ENCODE peak calls at places on chromosomes 3 and 15, in ten cellular contexts. Y, R, V, C, Q, W, P, O, Z and D are unnamed samples.
A peak's percentile ranks its signal among the peaks of the same experiment; 100 is the strongest.

GRCh38 chr15:84142888-84143337 is 92.7 kb upstream of the GOLGA6L4 start:
- DNase-seq in Y (peak; percentile 86), R (peak; percentile 83), V (peak; percentile 74), C (peak; percentile 80), Q (no peak), W (peak; percentile 45), P (peak; percentile 41), O (peak; percentile 77), Z (peak; percentile 70), D (peak; percentile 38)

GRCh38 chr3:161630791-161631190 is 134.2 kb downstream of the OTOL1 start:
- DNase-seq in Y (no peak), R (no peak), V (no peak), C (no peak), Q (no peak), W (no peak), P (no peak), O (no peak), Z (no peak), D (no peak)

GRCh38 chr15:83905874-83906273 is 252.0 kb downstream of the ADAMTSL3 start:
- DNase-seq in Y (no peak), R (no peak), V (no peak), C (no peak), Q (no peak), W (no peak), P (no peak), O (no peak), Z (no peak), D (no peak)

GRCh38 chr3:71101014-71101413 is 482.5 kb downstream of the FOXP1 start:
- DNase-seq in Y (no peak), R (no peak), V (no peak), C (no peak), Q (no peak), W (no peak), P (no peak), O (peak; percentile 87), Z (no peak), D (no peak)

GRCh38 chr15:71691700-71692417 is 118.5 kb upstream of the NR2E3 start:
- DNase-seq in Y (no peak), R (no peak), V (no peak), C (no peak), Q (no peak), W (no peak), P (peak; percentile 21), O (peak; percentile 84), Z (no peak), D (no peak)

GRCh38 chr3:48407542-48408099 is 22.3 kb downstream of the PLXNB1 start:
- DNase-seq in Y (no peak), R (no peak), V (no peak), C (no peak), Q (no peak), W (no peak), P (no peak), O (no peak), Z (no peak), D (no peak)

GRCh38 chr15:33671456-33671855 is 296.8 kb upstream of the CHRM5 start:
- DNase-seq in Y (no peak), R (no peak), V (no peak), C (no peak), Q (no peak), W (no peak), P (no peak), O (no peak), Z (no peak), D (no peak)

GRCh38 chr15:101089579-101090459 is 162.0 kb downstream of the CHSY1 start:
- DNase-seq in Y (no peak), R (no peak), V (no peak), C (no peak), Q (no peak), W (no peak), P (no peak), O (no peak), Z (no peak), D (no peak)

GRCh38 chr15:101556273-101556672 is 66.8 kb upstream of the PCSK6 start:
- DNase-seq in Y (no peak), R (no peak), V (no peak), C (no peak), Q (no peak), W (no peak), P (no peak), O (no peak), Z (no peak), D (no peak)

GRCh38 chr3:182364723-182365650 is 428.3 kb upstream of the ATP11B start:
- DNase-seq in Y (peak; percentile 86), R (no peak), V (peak; percentile 29), C (no peak), Q (no peak), W (peak; percentile 99), P (no peak), O (no peak), Z (no peak), D (peak; percentile 97)

GRCh38 chr3:84277822-84278221 is 681.0 kb upstream of the CADM2 start:
- DNase-seq in Y (no peak), R (no peak), V (no peak), C (no peak), Q (no peak), W (no peak), P (no peak), O (no peak), Z (no peak), D (no peak)

GRCh38 chr3:3991598-3991997 is 192.4 kb downstream of the LRRN1 start:
- DNase-seq in Y (no peak), R (no peak), V (no peak), C (no peak), Q (no peak), W (no peak), P (no peak), O (no peak), Z (no peak), D (no peak)

GRCh38 chr15:99321477-99321876 is 70.2 kb downstream of the LRRC28 start:
- DNase-seq in Y (no peak), R (no peak), V (no peak), C (no peak), Q (no peak), W (no peak), P (no peak), O (no peak), Z (no peak), D (no peak)

GRCh38 chr3:115697263-115698053 is 74.1 kb downstream of the GAP43 start:
- DNase-seq in Y (no peak), R (no peak), V (peak; percentile 17), C (no peak), Q (no peak), W (no peak), P (no peak), O (no peak), Z (no peak), D (no peak)

GRCh38 chr3:167198949-167199348 is 181.1 kb downstream of the ZBBX start:
- DNase-seq in Y (no peak), R (no peak), V (no peak), C (no peak), Q (no peak), W (no peak), P (no peak), O (no peak), Z (no peak), D (no peak)